ENCODE peak calls at places on chromosomes 12 and 14, in eight cellular contexts. C, M, L, I, P, D, J and T are unnamed samples.

GRCh38 chr12:131711551-131712205 is 788 bp downstream of the SFSWAP start:
- DNase-seq in L (peak; percentile 14), D (no peak), C (peak; percentile 21), I (no peak), M (no peak), P (no peak), J (no peak), T (no peak)

GRCh38 chr14:36553650-36554260 is 28.7 kb downstream of the NKX2-8 start:
- DNase-seq in L (peak; percentile 72), M (no peak), P (no peak), D (peak; percentile 51), C (peak; percentile 66), J (no peak), I (no peak), T (peak; percentile 45)

GRCh38 chr12:111624540-111624939 is 25.4 kb upstream of the ATXN2 start:
- DNase-seq in I (no peak), D (no peak), P (peak; percentile 72), J (no peak), C (no peak), L (no peak), M (no peak), T (no peak)

GRCh38 chr12:15608406-15608805 is 180.8 kb downstream of the EPS8 start:
- DNase-seq in C (no peak), M (no peak), I (no peak), D (no peak), J (no peak), L (no peak), P (no peak), T (no peak)

GRCh38 chr12:53053223-53054111 is 3.6 kb downstream of the TNS2 start:
- DNase-seq in L (peak; percentile 86), P (peak; percentile 86), M (peak; percentile 71), J (peak; percentile 90), I (no peak), D (no peak), C (peak; percentile 61), T (no peak)

GRCh38 chr12:31626270-31626669 is 33.2 kb upstream of the ETFBKMT start:
- DNase-seq in L (no peak), I (no peak), J (no peak), P (no peak), D (no peak), C (no peak), M (no peak), T (no peak)

GRCh38 chr12:38771871-38772270 is 133.5 kb downstream of the CPNE8 start:
- DNase-seq in D (no peak), P (no peak), M (no peak), C (no peak), I (peak; percentile 33), L (no peak), J (no peak), T (peak; percentile 38)

GRCh38 chr14:65069874-65070709 is 32.2 kb downstream of the MAX start:
- DNase-seq in C (no peak), L (peak; percentile 34), J (peak; percentile 86), I (no peak), D (no peak), P (peak; percentile 71), M (no peak), T (no peak)

GRCh38 chr14:73795974-73796373 is 55.7 kb upstream of the PTGR2 start:
- DNase-seq in L (peak; percentile 80), C (no peak), J (peak; percentile 85), I (no peak), D (peak; percentile 60), M (no peak), P (no peak), T (no peak)

GRCh38 chr12:4431436-4431835 is 14.2 kb downstream of the FGF6 start:
- DNase-seq in P (no peak), D (no peak), M (no peak), L (no peak), J (no peak), C (no peak), I (no peak), T (no peak)

GRCh38 chr12:79409562-79409961 is 281.2 kb downstream of the PAWR start:
- DNase-seq in M (no peak), I (no peak), P (no peak), C (no peak), J (no peak), L (peak; percentile 6), D (peak; percentile 87), T (peak; percentile 68)

GRCh38 chr12:47805417-47805816 is 14.3 kb downstream of the HDAC7 start:
- DNase-seq in M (no peak), L (no peak), I (no peak), J (no peak), P (no peak), C (no peak), D (peak; percentile 51), T (no peak)

GRCh38 chr12:123389560-123390351 is 5.8 kb downstream of the KMT5A start:
- DNase-seq in I (peak; percentile 55), M (peak; percentile 84), C (peak; percentile 66), L (peak; percentile 72), P (peak; percentile 88), J (peak; percentile 81), D (no peak), T (peak; percentile 30)

GRCh38 chr12:50537538-50537919 is 32.7 kb downstream of the DIP2B start:
- DNase-seq in L (no peak), P (no peak), C (peak; percentile 18), J (no peak), D (peak; percentile 85), I (no peak), M (no peak), T (no peak)

GRCh38 chr12:66002812-66003211 is 127.7 kb downstream of the LLPH start:
- DNase-seq in M (no peak), P (no peak), J (no peak), D (peak; percentile 20), C (no peak), I (no peak), L (no peak), T (peak; percentile 71)

GRCh38 chr14:93969082-93969828 is 7.1 kb downstream of the ASB2 start:
- DNase-seq in C (no peak), L (no peak), I (peak; percentile 63), J (no peak), P (no peak), M (peak; percentile 70), D (no peak), T (no peak)

GRCh38 chr14:68937790-68938514 is 41.1 kb downstream of the ACTN1 start:
- DNase-seq in I (no peak), L (peak; percentile 68), C (peak; percentile 53), D (no peak), J (peak; percentile 83), P (no peak), M (peak; percentile 65), T (peak; percentile 59)
- TF ChIP-seq CTCF in I (no peak), L (peak; percentile 44), C (peak; percentile 38), D (peak; percentile 8), J (peak; percentile 13), P (peak; percentile 20), M (peak; percentile 37), T (peak; percentile 51)

GRCh38 chr14:32329146-32329545 is at the start of gene AKAP6:
- DNase-seq in J (no peak), C (peak; percentile 84), L (no peak), I (no peak), D (no peak), M (no peak), P (no peak), T (no peak)
- H3K4me3 ChIP-seq in J (no peak within 1 kb of the TSS), C (no peak within 1 kb of the TSS), L (no peak within 1 kb of the TSS), I (no peak within 1 kb of the TSS), D (no peak within 1 kb of the TSS), M (no peak within 1 kb of the TSS), P (no peak within 1 kb of the TSS), T (no peak within 1 kb of the TSS)

GRCh38 chr12:119444462-119445044 is 110.0 kb downstream of the CCDC60 start:
- DNase-seq in C (peak; percentile 76), D (no peak), M (peak; percentile 29), I (peak; percentile 5), L (peak; percentile 62), P (no peak), J (peak; percentile 40), T (peak; percentile 3)
- TF ChIP-seq CTCF in C (peak; percentile 99), D (peak; percentile 31), M (peak; percentile 75), I (peak; percentile 98), L (peak; percentile 74), P (peak; percentile 90), J (peak; percentile 38), T (peak; percentile 56)

GRCh38 chr14:60665178-60665555 is 15.9 kb upstream of the SIX1 start:
- DNase-seq in P (no peak), I (no peak), C (no peak), J (no peak), M (no peak), D (no peak), L (no peak), T (no peak)
- H3K4me3 ChIP-seq in P (no peak overlapping the region), I (no peak overlapping the region), C (no peak overlapping the region), J (no peak overlapping the region), M (no peak overlapping the region), D (no peak overlapping the region), L (no peak overlapping the region), T (no peak overlapping the region)